ENCODE peak calls at places on chromosomes 1 and 21, in four cellular contexts. X is GM12891, C is ovary, U is NB4. H is an unnamed sample.

GRCh38 chr1:89821322-89822108 is 683 bp downstream of the LRRC8D start:
- DNase-seq in X (peak; percentile 70), C (peak; percentile 37), U (peak; percentile 92), H (no peak)

GRCh38 chr1:110165761-110166231 is 15.5 kb downstream of the SLC6A17 start:
- DNase-seq in X (no peak), C (no peak), U (no peak), H (no peak)

GRCh38 chr21:14306143-14306907 is 76.6 kb downstream of the HSPA13 start:
- DNase-seq in X (no peak), C (no peak), U (peak; percentile 28), H (no peak)

GRCh38 chr1:21532496-21532895 is 23.3 kb downstream of the ALPL start:
- DNase-seq in X (no peak), C (no peak), U (no peak), H (no peak)

GRCh38 chr21:46663754-46664153 is 28.3 kb downstream of the PRMT2 start:
- DNase-seq in X (no peak), C (no peak), U (no peak), H (no peak)

GRCh38 chr1:232211149-232211548 is 418.8 kb downstream of the SIPA1L2 start:
- DNase-seq in X (no peak), C (no peak), U (peak; percentile 37), H (no peak)

GRCh38 chr1:39962450-39962825 is 7.5 kb downstream of the MFSD2A start:
- DNase-seq in X (no peak), C (no peak), U (no peak), H (no peak)

GRCh38 chr1:156677616-156678596 is 699 bp upstream of the NES start:
- DNase-seq in X (no peak), C (peak; percentile 54), U (peak; percentile 68), H (no peak)

GRCh38 chr1:94061513-94062443 is 59.2 kb downstream of the ABCA4 start:
- DNase-seq in X (peak; percentile 42), C (peak; percentile 57), U (peak; percentile 56), H (no peak)

GRCh38 chr1:87851490-87851889 is 522.8 kb downstream of the LMO4 start:
- DNase-seq in X (no peak), C (no peak), U (no peak), H (no peak)

GRCh38 chr1:9238134-9238533 is 3.6 kb downstream of the H6PD start:
- DNase-seq in X (no peak), C (no peak), U (peak; percentile 36), H (no peak)

GRCh38 chr1:109392037-109392787 is 5.5 kb downstream of the SORT1 start:
- DNase-seq in X (no peak), C (no peak), U (no peak), H (no peak)

GRCh38 chr1:183310753-183311465 is 107.3 kb downstream of the NMNAT2 start:
- DNase-seq in X (no peak), C (no peak), U (no peak), H (no peak)

DNA sequence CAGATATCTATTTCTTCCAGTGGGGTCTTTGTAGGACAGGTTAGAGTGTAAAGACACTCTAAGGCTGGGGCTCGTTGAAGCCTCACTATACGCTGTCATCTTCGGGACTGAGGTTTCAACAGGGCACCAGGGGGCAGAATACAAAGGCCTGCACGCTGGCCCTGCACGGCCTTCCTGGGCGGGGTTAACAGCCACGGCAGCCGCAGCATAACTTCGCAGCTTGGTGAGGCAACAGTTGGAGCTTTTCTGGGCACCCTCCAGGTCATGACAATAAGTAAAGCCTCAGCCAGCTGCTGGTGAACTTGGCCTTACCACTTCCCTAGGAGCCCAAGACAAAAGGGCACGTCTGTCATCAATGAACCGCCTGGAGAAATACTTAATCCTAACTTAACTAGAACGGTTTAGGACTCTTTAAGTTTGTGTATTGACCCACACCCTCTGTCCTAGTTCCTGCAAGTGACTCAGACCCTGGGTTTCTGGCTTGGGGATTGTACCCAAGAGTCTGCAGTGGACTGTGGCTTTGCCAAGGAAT is 2.3 kb upstream of the RUNX1 start:
- DNase-seq in X (peak; percentile 27), C (no peak), U (peak; percentile 97), H (peak; percentile 42)
- TF ChIP-seq POLR2A in X (no peak), C (no peak), U (no peak), H (peak; percentile 13)

GRCh38 chr1:28648493-28649238 is at the start of gene RNU11:
- DNase-seq in X (peak; percentile 51), C (peak; percentile 86), U (peak; percentile 97), H (peak; percentile 60)
- TF ChIP-seq POLR2A in X (peak; percentile 100), C (peak; percentile 99), U (peak; percentile 100), H (peak; percentile 100)

DNA sequence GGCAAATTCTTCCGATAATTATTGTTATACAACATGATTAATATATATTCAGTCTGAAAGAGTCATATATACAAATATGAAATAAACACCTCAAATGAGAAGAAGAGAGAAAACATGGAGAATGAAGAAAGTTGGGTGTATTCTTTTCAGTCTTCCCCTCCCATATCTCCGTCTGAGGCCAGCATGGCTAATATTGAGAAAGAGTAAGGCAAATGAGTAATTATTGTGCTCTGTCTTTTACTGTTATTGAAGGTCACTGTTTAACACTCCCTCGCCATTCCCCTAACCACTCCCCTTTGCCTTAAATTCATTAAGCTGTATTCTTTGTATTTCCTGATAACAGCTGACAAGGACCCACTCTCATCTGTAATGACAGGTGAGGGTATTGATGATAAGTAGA is 46.6 kb upstream of the CACYBP start:
- DNase-seq in X (no peak), C (no peak), U (no peak), H (no peak)
- TF ChIP-seq POLR2A in X (no peak), C (no peak), U (no peak), H (no peak)

GRCh38 chr1:47333922-47334764 is 553 bp downstream of the CMPK1 start:
- DNase-seq in X (peak; percentile 83), C (peak; percentile 77), U (peak; percentile 87), H (peak; percentile 37)
- TF ChIP-seq POLR2A in X (peak; percentile 31), C (peak; percentile 46), U (peak; percentile 31), H (peak; percentile 18)

DNA sequence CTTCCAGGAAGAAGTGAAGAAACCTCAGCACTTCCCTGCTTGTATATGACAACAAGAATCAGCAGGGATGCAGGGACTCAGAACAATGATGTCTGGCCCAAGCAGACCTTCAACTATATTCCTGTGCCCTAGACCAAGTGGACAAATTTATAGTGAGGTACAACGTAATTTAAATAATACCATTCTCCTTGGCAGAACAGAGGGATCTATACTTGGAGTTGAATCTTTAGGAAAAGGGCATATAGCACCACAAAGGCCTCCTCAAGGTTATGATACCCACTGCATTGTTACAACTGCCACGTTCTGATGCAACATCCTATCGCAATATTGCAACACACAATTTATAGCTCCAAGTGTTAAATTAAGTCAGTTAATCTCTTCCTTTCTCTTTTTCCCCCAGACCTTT is 29.1 kb upstream of the GFI1 start:
- DNase-seq in X (no peak), C (no peak), U (peak; percentile 86), H (no peak)
- TF ChIP-seq POLR2A in X (no peak), C (no peak), U (no peak), H (no peak)

DNA sequence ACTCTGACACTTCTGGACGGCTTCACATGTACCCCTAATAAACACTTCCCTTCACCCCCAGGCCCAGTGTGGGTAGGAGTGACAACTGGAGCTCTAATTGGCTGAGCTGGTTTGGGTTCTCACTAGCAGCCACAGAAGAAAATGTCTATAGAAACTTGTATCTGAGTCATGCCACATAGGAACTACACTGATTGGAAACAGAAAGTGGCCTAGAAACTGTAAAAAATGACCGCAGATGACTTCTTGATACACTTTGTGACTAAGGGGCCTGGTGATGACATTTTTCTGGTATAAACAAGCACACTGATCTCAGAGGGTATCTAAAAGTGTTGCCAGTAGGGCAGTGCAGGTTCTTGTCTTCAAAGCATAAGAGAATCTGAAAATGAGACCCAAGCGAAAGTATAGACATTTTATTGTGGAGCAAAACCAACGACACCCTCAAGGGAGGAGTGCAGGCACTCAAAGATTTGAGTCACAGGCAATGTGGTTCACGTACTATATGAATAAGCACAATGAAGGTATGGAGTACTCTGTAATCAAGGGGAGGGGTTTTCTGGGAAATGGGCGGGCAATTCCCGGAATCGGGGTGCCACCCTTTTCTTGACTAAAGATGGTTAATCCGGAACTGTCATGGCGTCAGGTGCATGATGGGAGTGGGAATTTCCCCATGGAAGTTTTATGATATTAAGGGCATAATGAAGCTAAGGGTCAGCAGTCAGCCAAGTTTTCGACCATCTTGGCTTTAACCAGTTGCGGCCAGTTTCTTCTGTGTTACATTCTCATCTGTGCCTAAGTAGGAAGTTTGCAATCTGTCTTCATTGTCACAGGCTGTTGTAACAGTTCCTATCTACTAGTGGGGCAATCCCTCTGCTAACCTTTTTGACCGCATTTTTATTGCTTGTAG is at the start of gene AIM2:
- DNase-seq in X (no peak), C (no peak), U (peak; percentile 85), H (no peak)
- TF ChIP-seq POLR2A in X (peak; percentile 87), C (no peak), U (no peak), H (no peak)

DNA sequence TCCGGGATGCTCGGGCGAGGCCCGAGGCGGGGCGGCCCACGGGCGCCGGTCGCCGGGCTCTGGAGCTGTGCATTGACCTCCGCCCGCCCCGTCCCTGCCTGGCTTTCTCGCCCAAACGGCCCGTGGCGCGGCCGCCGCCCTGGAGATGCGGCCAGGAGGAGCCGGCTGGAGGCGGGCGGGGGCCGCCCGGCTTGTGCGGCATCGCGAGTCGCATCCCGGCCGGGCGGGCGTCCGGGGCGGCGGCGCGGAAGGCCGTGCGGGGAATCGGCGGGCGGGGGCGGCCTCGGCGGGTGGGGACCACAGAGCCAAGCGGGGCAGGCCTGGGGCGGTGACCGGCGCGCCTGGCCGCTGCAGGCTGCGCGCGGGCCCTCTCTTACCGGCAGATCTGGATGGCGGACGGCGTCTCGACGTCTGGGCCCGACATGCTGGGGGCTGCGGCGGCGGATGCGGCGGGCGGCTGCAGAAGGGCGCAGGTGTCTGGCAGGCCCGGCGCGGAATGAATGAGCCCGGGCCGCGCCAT is 627 bp downstream of the ACOT7 start:
- DNase-seq in X (peak; percentile 41), C (no peak), U (no peak), H (no peak)
- TF ChIP-seq POLR2A in X (peak; percentile 28), C (no peak), U (no peak), H (no peak)

GRCh38 chr21:41318218-41318617 is 1.6 kb downstream of the FAM3B start:
- DNase-seq in X (no peak), C (no peak), U (no peak), H (no peak)

GRCh38 chr21:41316200-41316599 is 401 bp upstream of the FAM3B start:
- DNase-seq in X (no peak), C (no peak), U (no peak), H (no peak)

GRCh38 chr21:41315726-41316125 is 875 bp upstream of the FAM3B start:
- DNase-seq in X (no peak), C (no peak), U (no peak), H (no peak)

GRCh38 chr21:41316641-41317392 is at the start of gene FAM3B:
- DNase-seq in X (no peak), C (no peak), U (no peak), H (no peak)

GRCh38 chr21:41317458-41317857 is 857 bp downstream of the FAM3B start:
- DNase-seq in X (no peak), C (no peak), U (no peak), H (no peak)
- TF ChIP-seq POLR2A in X (no peak), C (no peak), U (no peak), H (no peak)

DNA sequence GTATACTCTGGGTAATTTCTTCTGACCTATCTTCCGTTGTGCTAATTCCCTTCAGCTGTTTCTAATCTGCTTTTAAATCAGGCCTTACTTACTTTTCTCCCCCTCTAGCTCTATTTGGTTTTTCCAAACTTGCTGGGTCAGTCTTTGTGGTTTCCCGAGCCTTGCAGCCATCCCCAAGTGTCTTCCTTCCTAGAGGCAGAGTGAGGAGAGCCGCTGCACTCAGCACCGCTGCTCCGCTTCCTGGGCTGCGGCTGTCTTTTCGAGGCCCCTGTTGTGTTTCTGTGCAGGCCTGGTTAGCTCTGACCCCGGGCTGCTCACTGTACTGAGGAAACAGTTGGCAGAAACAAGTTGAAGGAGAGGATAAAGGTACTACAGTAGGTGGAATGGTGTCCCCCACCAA is 10.7 kb downstream of the WNT9A start:
- DNase-seq in X (no peak), C (no peak), U (no peak), H (no peak)
- TF ChIP-seq POLR2A in X (no peak), C (no peak), U (no peak), H (no peak)